ENCODE peak calls at places on chromosomes 13 and 19, in seven cellular contexts. W is H9, L is H1, A is neuronal stem cell, E is IMR-90, Y is mesendoderm, J is mesenchymal stem cell. P is an unnamed sample.

GRCh38 chr13:42892760-42893159 is 99.3 kb downstream of the EPSTI1 start:
- DNase-seq in J (peak; percentile 32), Y (no peak), L (no peak), A (no peak), E (peak; percentile 49), W (no peak), P (no peak)

GRCh38 chr19:45782162-45782623 is at the start of gene DMPK:
- DNase-seq in A (no peak), J (peak; percentile 60), Y (no peak), L (no peak), W (peak; percentile 30), E (no peak), P (no peak)

GRCh38 chr13:44191504-44192171 is 182.0 kb upstream of the SERP2 start:
- DNase-seq in J (peak; percentile 54), L (no peak), E (peak; percentile 70), A (peak; percentile 59), W (peak; percentile 53), Y (peak; percentile 78), P (peak; percentile 76)

GRCh38 chr13:114074671-114075315 is 57.6 kb downstream of the RASA3 start:
- DNase-seq in Y (no peak), A (no peak), W (no peak), L (no peak), J (no peak), E (no peak), P (no peak)

GRCh38 chr19:28242317-28242927 is 970.5 kb downstream of the UQCRFS1 start:
- DNase-seq in A (peak; percentile 70), W (peak; percentile 55), Y (peak; percentile 73), J (no peak), E (no peak), L (no peak), P (no peak)

GRCh38 chr19:33443638-33444195 is 70.2 kb downstream of the CEBPG start:
- DNase-seq in W (no peak), L (no peak), Y (no peak), E (no peak), J (no peak), A (no peak), P (no peak)

GRCh38 chr19:58229255-58229639 is 533 bp downstream of the ZNF544 start:
- DNase-seq in L (no peak), Y (peak; percentile 76), A (no peak), W (peak; percentile 55), J (peak; percentile 26), E (peak; percentile 12), P (no peak)

GRCh38 chr19:10346509-10346908 is 7.1 kb upstream of the ICAM3 start:
- DNase-seq in W (no peak), J (peak; percentile 41), Y (no peak), L (no peak), E (peak; percentile 25), A (no peak), P (peak; percentile 51)

GRCh38 chr19:47111081-47111589 is 2.4 kb downstream of the ZC3H4 start:
- DNase-seq in Y (no peak), L (no peak), E (no peak), A (no peak), J (no peak), W (no peak), P (no peak)

GRCh38 chr13:100836696-100837095 is 162.1 kb upstream of the TMTC4 start:
- DNase-seq in L (no peak), E (no peak), J (no peak), W (no peak), A (no peak), Y (no peak), P (no peak)

GRCh38 chr19:384801-385169 is 24.2 kb downstream of the C2CD4C start:
- DNase-seq in A (no peak), L (no peak), W (no peak), J (no peak), E (no peak), Y (no peak), P (no peak)

GRCh38 chr13:106306748-106307277 is 228.6 kb downstream of the EFNB2 start:
- DNase-seq in A (no peak), J (no peak), W (no peak), E (no peak), L (no peak), Y (no peak), P (no peak)

GRCh38 chr19:33156354-33156753 is 24.4 kb downstream of the WDR88 start:
- DNase-seq in E (peak; percentile 41), Y (no peak), W (no peak), A (no peak), J (no peak), L (no peak), P (no peak)

DNA sequence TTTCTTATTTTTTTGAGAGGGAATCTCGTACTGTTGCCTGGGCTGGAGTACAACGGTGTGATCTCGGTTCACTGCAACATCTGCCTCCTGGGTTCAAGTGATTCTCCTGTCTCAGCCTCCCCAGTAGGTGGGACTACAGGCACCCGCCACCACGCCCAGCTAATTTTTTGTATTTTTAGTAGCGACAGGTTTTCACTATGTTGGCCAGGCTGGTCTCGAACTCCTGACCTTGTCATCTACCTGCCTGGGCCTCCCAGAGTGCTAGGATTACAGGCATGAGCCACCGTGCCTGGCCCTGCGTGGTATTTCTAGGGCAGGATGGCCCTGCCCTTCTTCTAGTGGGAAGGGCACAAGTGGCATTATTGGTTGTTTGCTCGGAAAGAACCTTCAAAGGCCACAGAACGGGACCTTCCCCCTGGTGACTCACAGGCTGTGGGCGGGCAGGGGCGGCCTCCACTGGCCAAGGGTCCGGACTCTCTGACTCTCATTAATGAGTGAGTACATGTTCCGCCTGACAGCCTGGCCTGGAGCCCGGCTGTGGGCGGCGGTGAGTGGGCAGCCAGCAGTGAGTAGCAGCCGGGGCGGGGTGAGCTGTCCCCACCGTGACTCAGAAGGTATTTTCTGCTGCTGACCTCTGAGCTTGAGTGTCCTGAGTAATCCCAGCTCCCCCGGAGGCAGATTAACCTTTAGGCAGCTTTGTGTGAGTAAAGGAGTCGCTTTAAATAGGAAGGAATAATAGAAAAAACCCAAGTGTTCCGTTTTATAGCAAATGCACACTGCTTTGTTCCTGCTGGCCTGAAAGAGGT is 5.1 kb downstream of the DOT1L start:
- DNase-seq in L (no peak), W (peak; percentile 56), A (peak; percentile 88), J (peak; percentile 99), E (peak; percentile 99), Y (peak; percentile 53), P (peak; percentile 99)
- H3K4me1 ChIP-seq in L (peaks cover 12% of the 10 kb centered on the region), W (peaks cover 9% of the 10 kb centered on the region), A (peaks cover 41% of the 10 kb centered on the region), J (peaks cover 51% of the 10 kb centered on the region), E (peaks cover 37% of the 10 kb centered on the region), Y (peaks cover 8% of the 10 kb centered on the region), P (peaks cover 54% of the 10 kb centered on the region)

GRCh38 chr13:94713556-94714182 is 1.3 kb upstream of the SOX21 start:
- DNase-seq in W (peak; percentile 61), E (no peak), J (no peak), L (no peak), A (no peak), Y (no peak), P (no peak)
- H3K23ac ChIP-seq in W (no peak overlapping the region), E (no peak overlapping the region), J (no peak overlapping the region), L (no peak overlapping the region), A (peak overlapping the region; percentile 34), Y (no peak overlapping the region), P (no peak overlapping the region)

GRCh38 chr19:21922276-21922675 is 86.3 kb upstream of the ZNF43 start:
- DNase-seq in E (no peak), W (no peak), Y (no peak), L (no peak), J (no peak), A (no peak), P (peak; percentile 96)

GRCh38 chr19:21921691-21922180 is 85.8 kb upstream of the ZNF43 start:
- DNase-seq in A (no peak), J (no peak), Y (no peak), L (no peak), E (no peak), W (no peak), P (peak; percentile 92)
- H4K8ac ChIP-seq in A (no peak overlapping the region), J (no peak overlapping the region), Y (no peak overlapping the region), L (no peak overlapping the region), E (no peak overlapping the region), W (no peak overlapping the region), P (no peak overlapping the region)

DNA sequence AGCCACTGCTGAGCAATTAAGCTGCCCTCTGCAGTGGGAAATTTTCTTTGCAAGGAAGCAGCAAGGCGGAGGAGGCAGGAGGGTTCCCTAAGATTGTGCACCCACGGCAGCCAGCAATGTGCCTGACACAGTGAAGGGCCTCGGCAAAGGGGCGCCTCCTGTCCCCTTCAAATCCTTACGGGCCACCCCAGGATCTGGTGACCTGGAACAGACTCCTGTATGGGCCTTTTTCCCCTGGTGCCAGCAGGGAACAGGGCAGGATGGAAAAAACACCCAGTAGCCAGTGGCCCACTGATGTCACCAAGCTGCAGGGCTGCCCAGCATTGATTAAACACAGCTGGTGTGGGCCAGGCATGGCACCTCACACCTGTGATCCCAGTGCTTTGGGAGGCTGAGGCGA is 86.7 kb downstream of the GNG7 start:
- DNase-seq in L (no peak), E (no peak), J (no peak), A (no peak), W (no peak), Y (no peak), P (no peak)
- H3K4me1 ChIP-seq in L (no peaks in the 10 kb centered on the region), E (peaks cover 3% of the 10 kb centered on the region), J (peaks cover 29% of the 10 kb centered on the region), A (no peaks in the 10 kb centered on the region), W (peaks cover 2% of the 10 kb centered on the region), Y (no peaks in the 10 kb centered on the region), P (peaks cover 8% of the 10 kb centered on the region)

GRCh38 chr19:13693933-13694332 is 70.4 kb upstream of the MRI1 start:
- DNase-seq in E (no peak), A (no peak), L (no peak), J (no peak), Y (no peak), W (no peak), P (no peak)

GRCh38 chr19:13689050-13689449 is 75.3 kb upstream of the MRI1 start:
- DNase-seq in E (peak; percentile 15), Y (peak; percentile 85), W (peak; percentile 54), A (peak; percentile 14), L (no peak), J (peak; percentile 3), P (no peak)

GRCh38 chr19:13696839-13697238 is 67.5 kb upstream of the MRI1 start:
- DNase-seq in E (no peak), L (no peak), Y (no peak), A (no peak), W (no peak), J (no peak), P (no peak)

GRCh38 chr19:13691569-13691968 is 72.8 kb upstream of the MRI1 start:
- DNase-seq in W (no peak), E (no peak), J (no peak), A (no peak), L (no peak), Y (no peak), P (no peak)

DNA sequence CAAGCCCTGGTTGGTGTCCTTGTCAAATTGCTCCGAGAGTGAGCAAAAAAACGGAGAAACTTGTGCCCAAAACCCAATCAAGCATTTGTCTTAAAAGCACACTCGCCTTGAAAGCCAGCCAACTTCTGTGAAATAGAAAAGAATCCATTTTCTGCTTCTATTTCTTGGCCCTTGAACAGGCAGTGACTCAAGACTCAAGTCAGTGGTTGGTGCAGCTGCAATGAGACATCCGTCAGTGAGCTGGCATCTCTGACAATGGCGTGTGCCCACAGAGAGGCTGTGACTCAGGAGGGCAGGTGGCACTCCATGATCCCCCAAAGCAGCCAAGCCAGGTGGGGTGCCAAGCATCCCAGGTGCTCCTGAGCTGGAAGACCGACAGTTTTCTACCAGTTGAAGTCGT is 72.2 kb upstream of the MRI1 start:
- DNase-seq in J (no peak), W (no peak), E (peak; percentile 60), A (no peak), L (no peak), Y (no peak), P (no peak)
- H3K23ac ChIP-seq in J (no peak overlapping the region), W (no peak overlapping the region), E (no peak overlapping the region), A (no peak overlapping the region), L (no peak overlapping the region), Y (no peak overlapping the region), P (no peak overlapping the region)

GRCh38 chr13:93298741-93299140 is 72.1 kb downstream of the GPC6 start:
- DNase-seq in J (peak; percentile 71), Y (no peak), L (no peak), A (no peak), E (peak; percentile 45), W (no peak), P (no peak)
- H4K8ac ChIP-seq in J (no peak overlapping the region), Y (no peak overlapping the region), L (no peak overlapping the region), A (no peak overlapping the region), E (no peak overlapping the region), W (no peak overlapping the region), P (no peak overlapping the region)